ENCODE peak calls at places on chromosomes 4 and X, in seven cellular contexts. X, A, M, E, C, B and Y are unnamed samples. For H3K4me1, the result is how much of the 10 kb centered on the place peaks cover.

GRCh38 chr4:155602351-155603140 is 64.1 kb upstream of the GUCY1A1 start:
- DNase-seq in X (no peak), B (no peak), M (no peak), A (no peak), E (no peak), C (no peak), Y (no peak)

GRCh38 chr4:8913858-8914460 is 42.3 kb upstream of the HMX1 start:
- DNase-seq in C (peak), B (no peak), A (peak), X (no peak), M (no peak), E (no peak), Y (no peak)

GRCh38 chr4:187176261-187176910 is 452.7 kb upstream of the FAT1 start:
- DNase-seq in X (no peak), M (no peak), A (no peak), C (no peak), B (no peak), E (no peak), Y (no peak)

GRCh38 chr4:89316931-89317366 is 9.3 kb upstream of the GPRIN3 start:
- DNase-seq in X (no peak), B (no peak), M (no peak), E (no peak), A (no peak), C (no peak), Y (no peak)

GRCh38 chrX:95640226-95640625 is 1044.4 kb upstream of the DIAPH2 start:
- DNase-seq in E (no peak), A (no peak), C (no peak), B (no peak), M (no peak), X (no peak), Y (no peak)

GRCh38 chr4:20944451-20944850 is 244.2 kb downstream of the PACRGL start:
- DNase-seq in M (no peak), E (no peak), A (no peak), X (no peak), C (no peak), B (no peak), Y (no peak)

GRCh38 chr4:154086247-154086646 is 297.4 kb upstream of the SFRP2 start:
- DNase-seq in X (no peak), E (no peak), A (no peak), C (no peak), M (no peak), B (no peak), Y (no peak)

GRCh38 chr4:152535236-152535902 is 523 bp downstream of the FBXW7 start:
- DNase-seq in B (no peak), A (peak), M (no peak), C (peak), X (no peak), E (no peak), Y (no peak)

GRCh38 chrX:12814434-12814833 is 23.2 kb downstream of the PRPS2 start:
- DNase-seq in E (no peak), B (no peak), A (peak), M (peak), C (peak), X (no peak), Y (peak)

GRCh38 chr4:27040351-27040750 is 179.7 kb downstream of the STIM2 start:
- DNase-seq in C (no peak), E (no peak), M (no peak), A (no peak), B (no peak), X (no peak), Y (no peak)

GRCh38 chrX:44183329-44183728 is 160.1 kb downstream of the EFHC2 start:
- DNase-seq in B (no peak), E (no peak), X (no peak), M (no peak), A (no peak), C (no peak), Y (no peak)

GRCh38 chr4:154189346-154189745 is 302.3 kb downstream of the DCHS2 start:
- DNase-seq in E (no peak), M (no peak), C (no peak), X (no peak), A (no peak), B (no peak), Y (no peak)

GRCh38 chr4:56042225-56042624 is 93.5 kb downstream of the CEP135 start:
- DNase-seq in M (no peak), B (no peak), E (no peak), C (no peak), A (no peak), X (no peak), Y (no peak)

GRCh38 chr4:76984788-76985211 is 35.2 kb downstream of the SEPTIN11 start:
- DNase-seq in X (peak), M (no peak), E (peak), C (peak), A (no peak), B (peak), Y (peak)

GRCh38 chr4:82721819-82722423 is 76.7 kb downstream of the SCD5 start:
- DNase-seq in B (no peak), C (peak), E (no peak), X (peak), A (peak), M (no peak), Y (no peak)

GRCh38 chrX:146956760-146957159 is 142.2 kb upstream of the CXorf51A start:
- DNase-seq in A (no peak), E (no peak), X (no peak), C (no peak), M (no peak), B (no peak), Y (no peak)

GRCh38 chrX:37599735-37600134 is 28.3 kb downstream of the LANCL3 start:
- DNase-seq in A (no peak), B (no peak), C (no peak), E (no peak), M (no peak), X (no peak), Y (peak)

GRCh38 chr4:4575284-4576211 is 33.7 kb upstream of the STX18 start:
- DNase-seq in M (peak), E (peak), A (peak), C (peak), B (peak), X (peak), Y (peak)

GRCh38 chr4:64230709-64231310 is 178.4 kb downstream of the TECRL start:
- DNase-seq in B (no peak), M (peak), C (no peak), E (peak), A (no peak), X (peak), Y (no peak)

GRCh38 chrX:103399744-103400143 is 23.4 kb downstream of the BEX3 start:
- DNase-seq in B (no peak), E (no peak), X (no peak), A (no peak), C (no peak), M (no peak), Y (no peak)

GRCh38 chrX:86002076-86002896 is 45.1 kb downstream of the CHM start:
- DNase-seq in M (peak), X (no peak), C (peak), B (no peak), E (peak), A (peak), Y (no peak)

GRCh38 chrX:3263681-3264126 is 82.7 kb downstream of the MXRA5 start:
- DNase-seq in M (no peak), A (no peak), X (no peak), E (no peak), C (no peak), B (no peak), Y (no peak)

GRCh38 chrX:20197641-20198210 is 56.1 kb upstream of the EIF1AX start:
- DNase-seq in E (no peak), X (no peak), B (no peak), A (no peak), C (no peak), M (no peak), Y (no peak)

GRCh38 chr4:151218343-151218742 is 58.6 kb upstream of the PRSS48 start:
- DNase-seq in B (no peak), A (no peak), M (no peak), X (no peak), C (no peak), E (no peak), Y (no peak)

GRCh38 chrX:9341305-9342201 is 123.3 kb upstream of the TBL1X start:
- DNase-seq in C (peak), X (peak), E (peak), B (peak), M (no peak), A (peak), Y (peak)

GRCh38 chrX:12956704-12957541 is 18.0 kb upstream of the TMSB4X start:
- DNase-seq in B (no peak), M (no peak), C (peak), E (no peak), A (peak), X (no peak), Y (no peak)

GRCh38 chr4:169485791-169486742 is 126.3 kb downstream of the NEK1 start:
- DNase-seq in B (no peak), M (peak), C (peak), X (peak), E (peak), A (peak), Y (no peak)

GRCh38 chr4:38311495-38311894 is 351.3 kb downstream of the PTTG2 start:
- DNase-seq in C (no peak), B (no peak), M (no peak), E (no peak), X (no peak), A (no peak), Y (no peak)

GRCh38 chrX:1925053-1925481 is 310.2 kb downstream of the ASMT start:
- DNase-seq in E (peak), X (peak), A (no peak), C (peak), M (peak), B (no peak), Y (no peak)

GRCh38 chr4:40662962-40663604 is 33.4 kb upstream of the RBM47 start:
- DNase-seq in C (peak), A (no peak), X (no peak), B (no peak), E (no peak), M (no peak), Y (peak)

DNA sequence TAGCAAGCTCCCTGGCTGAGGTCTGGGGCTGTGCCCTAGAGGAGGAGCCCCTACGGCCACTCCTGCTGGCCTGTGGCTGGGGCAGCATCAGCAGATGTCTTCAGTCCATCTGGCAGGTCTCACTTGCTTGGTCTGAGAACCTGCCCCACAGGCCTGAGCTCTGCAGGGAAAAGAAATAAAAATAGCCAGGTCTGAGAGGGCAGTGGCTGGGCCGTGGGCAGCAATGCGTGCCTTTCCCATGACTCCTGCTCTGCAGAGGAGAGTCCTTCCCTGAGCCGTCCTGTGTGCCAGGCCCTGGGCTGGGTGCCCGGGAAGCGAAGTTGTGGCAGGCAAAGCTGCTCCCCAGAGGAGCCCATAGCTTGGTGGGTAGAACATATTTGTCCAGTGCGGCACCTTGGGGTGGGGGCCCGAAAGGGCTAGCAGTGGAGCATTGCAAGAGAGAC is 11.3 kb upstream of the KIAA0232 start:
- DNase-seq in B (no peak), M (no peak), C (no peak), X (no peak), A (no peak), E (no peak), Y (no peak)
- H3K4me3 ChIP-seq in B (no peak), M (no peak), C (no peak), X (no peak), A (no peak), E (no peak), Y (no peak)

DNA sequence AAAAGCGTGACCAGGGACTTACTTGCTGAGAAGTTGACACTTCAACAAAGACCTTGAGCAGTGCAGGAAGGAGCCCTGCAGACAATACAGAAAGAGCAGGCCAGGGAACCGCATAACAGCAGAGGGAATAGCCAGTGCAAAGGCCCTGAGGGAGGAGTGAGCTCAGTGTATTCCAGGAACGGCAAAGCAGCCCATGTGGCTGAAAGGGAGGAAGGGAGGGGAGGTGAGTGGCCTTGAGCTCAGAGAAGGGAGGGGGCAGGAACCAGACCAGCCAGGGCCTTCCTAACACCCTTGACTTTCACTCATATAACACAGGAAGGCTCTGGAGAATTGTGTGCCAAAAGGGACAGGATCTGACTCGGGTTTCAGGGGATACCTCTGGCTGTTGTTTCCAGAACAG is 112.2 kb downstream of the BCOR start:
- DNase-seq in E (no peak), X (no peak), A (no peak), M (peak), C (no peak), B (no peak), Y (no peak)
- H3K4me1 ChIP-seq in E (under half), X (under half), A (under half), M (under half), C (under half), B (under half), Y (under half)

GRCh38 chrX:73214366-73215094 is at the start of gene NAP1L2:
- DNase-seq in B (peak), C (peak), X (peak), A (no peak), E (peak), M (peak), Y (no peak)
- H3K4me3 ChIP-seq in B (peak), C (peak), X (peak), A (no peak), E (peak), M (peak), Y (peak)

DNA sequence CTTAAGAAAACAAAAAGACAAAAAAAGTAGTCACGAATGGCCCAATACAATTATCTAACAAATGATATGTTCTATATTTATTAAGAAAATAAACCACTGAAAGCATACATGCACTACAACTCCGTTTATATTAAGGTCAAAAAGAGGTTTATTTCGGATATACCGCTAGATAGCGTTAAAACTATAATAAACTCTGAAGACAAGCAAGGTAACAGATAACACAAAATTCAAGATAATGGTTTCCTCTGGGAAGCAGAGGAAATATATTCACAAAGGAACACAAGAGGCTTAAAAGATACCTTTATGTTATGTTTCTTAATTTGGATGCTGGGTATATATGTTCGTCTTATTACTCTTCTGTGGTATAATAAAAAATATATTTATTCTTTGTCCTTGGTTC is 4.7 kb upstream of the FAM200B start:
- DNase-seq in B (no peak), E (no peak), X (no peak), M (no peak), C (no peak), A (no peak), Y (no peak)
- H3K4me1 ChIP-seq in B (under half), E (under half), X (under half), M (under half), C (under half), A (under half), Y (under half)

DNA sequence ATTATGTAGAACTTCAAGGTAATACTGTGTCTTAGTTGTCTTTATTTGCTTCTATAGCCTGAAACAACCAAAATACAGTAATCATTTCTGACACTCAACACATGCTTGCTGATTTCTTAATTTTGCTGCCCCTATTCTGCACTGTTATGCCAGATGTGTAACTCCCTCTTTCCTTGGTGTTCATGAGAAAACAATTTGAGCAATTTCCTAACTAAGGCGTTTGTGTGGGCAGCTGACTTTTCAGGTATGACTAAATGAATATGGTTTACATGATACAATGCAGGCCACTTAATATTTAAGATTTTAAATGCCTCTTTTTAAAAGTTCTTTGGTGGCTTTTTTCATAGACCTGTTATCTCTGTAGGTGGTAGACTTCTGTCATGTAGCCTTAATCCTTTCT is 46.1 kb upstream of the CENPE start:
- DNase-seq in C (no peak), E (no peak), B (no peak), M (no peak), X (no peak), A (no peak), Y (no peak)
- H3K4me3 ChIP-seq in C (no peak), E (no peak), B (no peak), M (no peak), X (no peak), A (no peak), Y (no peak)

DNA sequence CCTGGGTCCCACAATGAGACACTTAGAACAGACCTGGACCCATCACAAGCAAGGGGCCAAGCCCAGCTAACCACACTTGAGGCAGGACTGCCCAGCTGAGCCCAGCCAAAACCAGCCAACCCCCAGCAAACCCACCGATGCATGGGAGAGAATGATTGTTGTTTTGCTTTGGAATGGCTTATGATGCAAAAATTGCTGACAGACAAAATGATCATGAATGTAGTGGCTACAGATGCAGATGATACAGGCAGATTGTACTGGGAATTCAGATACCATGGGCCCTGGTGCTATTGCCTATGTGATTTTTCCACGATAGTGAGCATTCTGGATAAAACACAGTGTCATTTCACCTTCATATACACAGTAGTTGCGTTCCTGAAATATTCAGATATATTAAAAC is 9.0 kb upstream of the ZCCHC4 start:
- DNase-seq in B (no peak), C (no peak), A (no peak), M (no peak), E (no peak), X (no peak), Y (no peak)
- H3K4me1 ChIP-seq in B (under half), C (under half), A (under half), M (under half), E (under half), X (under half), Y (under half)

DNA sequence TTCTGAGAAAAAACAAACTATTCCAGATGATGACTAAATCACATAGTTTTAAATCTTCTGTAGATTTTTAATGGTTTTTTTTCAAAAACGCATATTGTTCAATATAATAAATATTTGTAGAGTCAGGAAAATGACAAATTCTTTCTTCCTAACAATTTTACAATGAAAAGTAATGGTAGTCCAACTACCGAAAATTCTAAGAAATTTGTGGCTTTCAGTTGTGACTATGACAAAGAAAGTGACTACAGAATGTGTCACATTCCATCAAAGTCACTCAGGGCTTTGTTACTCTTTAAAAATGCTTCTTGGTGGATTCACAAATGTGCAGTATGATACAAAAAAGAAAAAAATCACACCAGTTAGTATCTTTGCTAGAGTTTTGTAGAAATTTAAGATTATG is 164.9 kb upstream of the PITX2 start:
- DNase-seq in B (no peak), M (no peak), A (no peak), C (no peak), E (no peak), X (no peak), Y (no peak)
- H3K4me3 ChIP-seq in B (no peak), M (no peak), A (no peak), C (no peak), E (no peak), X (no peak), Y (no peak)

GRCh38 chrX:134174273-134174660 is 62.7 kb upstream of the CCDC160 start:
- DNase-seq in X (no peak), C (no peak), B (no peak), M (no peak), A (no peak), E (no peak), Y (no peak)
- H3K4me1 ChIP-seq in X (under half), C (under half), B (under half), M (under half), A (under half), E (under half), Y (under half)